ENCODE peak calls at places on chromosomes 6 and 20, in seven cellular contexts. U, V, W, L, I, T and H are unnamed samples.

GRCh38 chr6:132952468-132952867 is 138.1 kb downstream of the RPS12 start:
- DNase-seq in U (no peak), V (no peak), W (no peak), L (no peak), I (no peak), T (no peak), H (no peak)

GRCh38 chr6:109008537-109008950 is 86.1 kb downstream of the SESN1 start:
- DNase-seq in U (no peak), V (no peak), W (no peak), L (peak; percentile 50), I (peak; percentile 5), T (no peak), H (no peak)

GRCh38 chr6:105363100-105363754 is 39.7 kb downstream of the PREP start:
- DNase-seq in U (no peak), V (no peak), W (no peak), L (no peak), I (no peak), T (no peak), H (peak; percentile 13)

GRCh38 chr20:23928353-23928752 is 48.8 kb upstream of the CST5 start:
- DNase-seq in U (no peak), V (no peak), W (no peak), L (no peak), I (no peak), T (no peak), H (no peak)

GRCh38 chr6:156988276-156989158 is 211.3 kb downstream of the ARID1B start:
- DNase-seq in U (no peak), V (peak; percentile 73), W (no peak), L (no peak), I (peak; percentile 66), T (peak; percentile 67), H (peak; percentile 60)

GRCh38 chr6:69265706-69266105 is 531.1 kb downstream of the LMBRD1 start:
- DNase-seq in U (no peak), V (no peak), W (no peak), L (no peak), I (no peak), T (no peak), H (no peak)

GRCh38 chr6:117976030-117976651 is 69.1 kb downstream of the SLC35F1 start:
- DNase-seq in U (peak; percentile 19), V (peak; percentile 83), W (no peak), L (peak; percentile 58), I (no peak), T (no peak), H (peak; percentile 45)

GRCh38 chr6:100381111-100381510 is 83.6 kb downstream of the SIM1 start:
- DNase-seq in U (no peak), V (no peak), W (no peak), L (no peak), I (no peak), T (no peak), H (no peak)

GRCh38 chr6:133456934-133457333 is 215.8 kb downstream of the EYA4 start:
- DNase-seq in U (no peak), V (no peak), W (no peak), L (no peak), I (no peak), T (no peak), H (peak; percentile 5)

GRCh38 chr6:151034825-151035781 is 169.6 kb downstream of the MTHFD1L start:
- DNase-seq in U (no peak), V (no peak), W (no peak), L (no peak), I (no peak), T (no peak), H (no peak)

GRCh38 chr6:70998148-70998547 is 41.3 kb upstream of the B3GAT2 start:
- DNase-seq in U (no peak), V (peak; percentile 29), W (no peak), L (no peak), I (no peak), T (no peak), H (no peak)

DNA sequence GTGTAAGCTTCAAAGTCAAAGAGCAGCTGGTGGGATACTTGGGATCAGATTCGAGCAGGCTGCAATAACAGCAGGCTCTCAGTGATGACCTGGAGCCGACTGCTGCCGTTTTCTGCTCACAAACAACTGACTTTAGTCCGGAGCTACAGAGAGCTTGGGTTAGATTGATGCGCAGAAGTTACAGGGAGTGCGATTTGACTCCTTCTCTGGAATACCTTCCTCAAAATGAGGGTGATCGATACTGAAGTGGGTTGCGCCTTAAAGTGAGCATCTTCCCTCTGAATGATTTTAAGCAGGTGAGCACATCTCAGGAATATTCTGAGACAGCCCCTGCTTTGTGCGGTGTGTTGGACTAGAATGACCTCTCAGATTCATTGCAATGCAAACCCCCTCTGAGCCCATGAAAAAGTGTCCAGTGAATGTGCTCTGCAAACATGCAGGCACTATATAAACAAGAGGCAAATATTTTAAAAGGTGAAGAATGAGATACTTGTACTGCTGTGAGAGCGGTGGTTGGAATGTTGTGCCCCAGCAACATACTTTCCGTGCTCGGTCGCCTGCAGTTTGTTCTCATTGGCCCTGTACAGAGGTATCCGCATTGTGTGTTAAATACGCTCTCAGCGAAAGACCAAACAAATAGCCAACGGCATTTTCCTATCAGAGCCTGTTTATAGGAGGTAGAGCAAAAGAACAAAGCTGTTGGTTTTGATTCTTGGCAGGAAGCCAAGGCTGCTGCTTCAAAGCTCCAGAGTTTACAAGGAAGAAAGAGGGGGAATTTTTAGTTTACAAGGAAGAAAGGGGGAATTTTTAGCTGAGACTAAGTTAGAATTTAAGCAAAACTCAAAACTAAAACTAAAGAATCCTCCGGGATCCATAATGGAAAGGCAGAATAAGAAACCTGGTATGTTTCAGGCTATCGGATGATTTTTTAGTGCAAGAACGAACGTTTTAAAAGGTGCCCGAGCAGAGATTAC is 67.7 kb downstream of the PHACTR2 start:
- DNase-seq in U (no peak), V (peak; percentile 96), W (no peak), L (no peak), I (no peak), T (no peak), H (no peak)
- H3K4me3 ChIP-seq in U (no peak overlapping the region), V (no peak overlapping the region), W (peak overlapping the region; percentile 32), L (no peak overlapping the region), I (no peak overlapping the region), T (no peak overlapping the region), H (no peak overlapping the region)

DNA sequence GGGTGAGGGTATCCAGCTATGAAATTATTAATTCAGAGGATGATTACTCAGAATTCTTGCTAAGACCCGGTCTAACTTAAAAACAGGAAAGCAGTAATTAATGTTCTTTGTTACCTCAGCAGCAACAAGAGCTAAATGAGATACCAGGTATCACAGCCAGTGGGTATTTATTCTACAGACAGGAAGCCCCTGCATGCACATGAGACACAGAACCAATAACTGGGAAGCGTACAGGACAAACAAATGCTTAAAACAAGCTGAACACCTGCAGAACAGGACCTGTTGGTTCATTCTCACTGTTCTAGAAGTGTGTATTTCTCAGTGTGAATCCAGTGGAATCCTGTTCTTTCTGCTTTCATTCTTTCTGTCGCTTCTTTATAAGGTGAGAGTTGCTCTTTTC is 30.9 kb downstream of the SCML4 start:
- DNase-seq in U (peak; percentile 41), V (no peak), W (no peak), L (peak; percentile 8), I (no peak), T (no peak), H (no peak)
- H3K27me3 ChIP-seq in U (no peaks in the 10 kb centered on the region), V (no peaks in the 10 kb centered on the region), W (no peaks in the 10 kb centered on the region), L (no peaks in the 10 kb centered on the region), I (peaks cover 1% of the 10 kb centered on the region), T (no peaks in the 10 kb centered on the region), H (no peaks in the 10 kb centered on the region)

GRCh38 chr6:154507209-154507898 is 3.1 kb downstream of the CNKSR3 start:
- DNase-seq in U (no peak), V (no peak), W (no peak), L (no peak), I (no peak), T (no peak), H (no peak)
- H3K4me3 ChIP-seq in U (no peak overlapping the region), V (peak overlapping the region; percentile 27), W (peak overlapping the region; percentile 81), L (no peak overlapping the region), I (no peak overlapping the region), T (no peak overlapping the region), H (no peak overlapping the region)

GRCh38 chr20:52342913-52343312 is 151.3 kb upstream of the ZFP64 start:
- DNase-seq in U (no peak), V (no peak), W (no peak), L (no peak), I (no peak), T (no peak), H (no peak)

DNA sequence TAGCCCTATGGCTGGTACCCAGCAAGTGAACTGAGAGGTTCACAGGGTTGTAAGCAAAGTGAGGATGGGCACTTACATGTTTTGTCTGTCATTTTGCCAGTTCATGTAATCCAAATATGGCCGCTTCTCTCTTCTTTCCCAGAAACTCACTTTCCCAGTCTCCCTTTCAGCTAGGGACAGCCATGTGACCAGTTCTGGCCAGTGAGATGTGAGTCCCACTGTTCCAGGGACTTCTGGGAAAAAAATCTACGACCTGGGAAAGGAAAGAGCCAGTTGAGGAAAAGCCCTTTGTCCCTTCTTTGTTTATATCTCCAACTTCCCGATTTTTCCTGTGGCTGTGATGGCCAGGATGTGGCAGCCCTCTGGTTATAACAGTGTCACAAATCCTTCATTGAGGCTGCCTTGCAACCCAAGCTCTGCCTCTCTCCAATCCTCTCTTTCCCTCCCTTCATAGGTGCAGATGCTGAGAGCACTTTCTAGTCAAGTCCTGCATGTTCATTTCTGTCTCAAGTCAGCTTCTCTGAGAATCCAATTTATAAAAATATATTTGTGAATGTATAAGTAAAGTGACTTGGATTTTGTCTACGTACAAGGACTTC is 148.6 kb upstream of the ZFP64 start:
- DNase-seq in U (no peak), V (peak; percentile 23), W (no peak), L (no peak), I (no peak), T (no peak), H (no peak)
- H3K27me3 ChIP-seq in U (no peaks in the 10 kb centered on the region), V (no peaks in the 10 kb centered on the region), W (no peaks in the 10 kb centered on the region), L (no peaks in the 10 kb centered on the region), I (no peaks in the 10 kb centered on the region), T (no peaks in the 10 kb centered on the region), H (no peaks in the 10 kb centered on the region)

GRCh38 chr6:136510299-136510698 is 39.9 kb downstream of the MAP7 start:
- DNase-seq in U (no peak), V (no peak), W (no peak), L (no peak), I (no peak), T (no peak), H (no peak)

GRCh38 chr6:136508701-136509387 is 41.4 kb downstream of the MAP7 start:
- DNase-seq in U (no peak), V (no peak), W (no peak), L (no peak), I (no peak), T (no peak), H (no peak)

GRCh38 chr6:136510782-136511181 is 39.4 kb downstream of the MAP7 start:
- DNase-seq in U (no peak), V (no peak), W (no peak), L (no peak), I (no peak), T (no peak), H (no peak)

GRCh38 chr6:136511397-136511796 is 38.8 kb downstream of the MAP7 start:
- DNase-seq in U (no peak), V (no peak), W (no peak), L (no peak), I (no peak), T (no peak), H (no peak)

DNA sequence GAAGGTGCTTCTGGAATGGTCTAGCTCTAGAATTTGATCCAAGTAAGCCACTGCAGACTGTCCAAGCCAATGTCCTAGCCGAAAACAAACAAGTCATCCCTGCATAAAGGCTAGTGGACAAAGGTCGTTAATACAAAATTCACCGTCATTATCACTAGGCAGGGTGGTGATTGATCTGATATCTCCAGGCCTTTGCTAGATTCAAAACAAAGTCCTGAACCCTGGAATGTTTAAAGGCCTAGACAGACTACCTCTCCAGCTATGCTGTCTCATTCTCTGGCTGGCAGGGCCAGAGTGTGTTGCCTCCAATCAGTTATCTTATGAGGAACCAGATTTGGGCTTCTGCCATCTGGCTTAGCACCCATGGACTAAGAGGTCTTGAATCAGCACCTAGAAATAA is 38.3 kb downstream of the MAP7 start:
- DNase-seq in U (no peak), V (no peak), W (no peak), L (no peak), I (no peak), T (no peak), H (no peak)
- H3K4me3 ChIP-seq in U (no peak overlapping the region), V (no peak overlapping the region), W (no peak overlapping the region), L (no peak overlapping the region), I (no peak overlapping the region), T (no peak overlapping the region), H (no peak overlapping the region)